ENCODE peak calls at places on chromosome 2, in seven cellular contexts. W, O, D, X, F, H and K are unnamed samples.

GRCh38 chr2:25354116-25354515 is 12.4 kb upstream of the DNMT3A start:
- DNase-seq in W (no peak), O (no peak), D (no peak), X (no peak), F (no peak), H (no peak), K (no peak)

GRCh38 chr2:213150315-213150951 is 979 bp downstream of the IKZF2 start:
- DNase-seq in W (no peak), O (no peak), D (no peak), X (no peak), F (no peak), H (no peak), K (no peak)

GRCh38 chr2:234165421-234165820 is 114.9 kb downstream of the SPP2 start:
- DNase-seq in W (no peak), O (no peak), D (no peak), X (no peak), F (peak), H (no peak), K (no peak)

GRCh38 chr2:237591379-237591881 is 896 bp upstream of the RAB17 start:
- DNase-seq in W (no peak), O (no peak), D (no peak), X (no peak), F (no peak), H (no peak), K (no peak)

GRCh38 chr2:111883661-111884591 is at the start of gene ANAPC1:
- DNase-seq in W (peak), O (no peak), D (peak), X (peak), F (peak), H (peak), K (peak)

GRCh38 chr2:201194097-201194496 is 11.2 kb downstream of the CASP10 start:
- DNase-seq in W (no peak), O (no peak), D (peak), X (no peak), F (no peak), H (peak), K (no peak)

GRCh38 chr2:6960659-6961058 is 43.4 kb downstream of the RNF144A start:
- DNase-seq in W (no peak), O (no peak), D (no peak), X (no peak), F (no peak), H (no peak), K (no peak)

GRCh38 chr2:168210898-168211570 is 36.4 kb downstream of the STK39 start:
- DNase-seq in W (peak), O (no peak), D (no peak), X (no peak), F (no peak), H (no peak), K (no peak)

GRCh38 chr2:5373200-5373599 is 319.0 kb upstream of the SOX11 start:
- DNase-seq in W (no peak), O (peak), D (no peak), X (peak), F (peak), H (no peak), K (no peak)

GRCh38 chr2:12921321-12921720 is 204.6 kb downstream of the TRIB2 start:
- DNase-seq in W (no peak), O (no peak), D (no peak), X (no peak), F (no peak), H (no peak), K (no peak)

GRCh38 chr2:236947294-236947693 is 138.4 kb upstream of the COPS8 start:
- DNase-seq in W (no peak), O (no peak), D (no peak), X (no peak), F (no peak), H (no peak), K (no peak)

GRCh38 chr2:25065768-25066167 is 23.9 kb downstream of the EFR3B start:
- DNase-seq in W (no peak), O (no peak), D (no peak), X (no peak), F (no peak), H (no peak), K (no peak)

GRCh38 chr2:240051697-240052096 is 1.6 kb downstream of the OR6B3 start:
- DNase-seq in W (peak), O (no peak), D (no peak), X (no peak), F (no peak), H (no peak), K (no peak)

GRCh38 chr2:53235836-53236582 is 531.6 kb upstream of the CHAC2 start:
- DNase-seq in W (no peak), O (no peak), D (no peak), X (no peak), F (no peak), H (no peak), K (no peak)

GRCh38 chr2:216446343-216446742 is 34.1 kb downstream of the SMARCAL1 start:
- DNase-seq in W (no peak), O (no peak), D (no peak), X (no peak), F (no peak), H (no peak), K (no peak)

GRCh38 chr2:189312211-189312610 is 129.1 kb upstream of the WDR75 start:
- DNase-seq in W (no peak), O (no peak), D (no peak), X (no peak), F (no peak), H (no peak), K (no peak)

GRCh38 chr2:230711224-230711623 is 1.4 kb upstream of the CAB39 start:
- DNase-seq in W (no peak), O (no peak), D (no peak), X (no peak), F (no peak), H (no peak), K (no peak)

GRCh38 chr2:177239934-177240600 is 24.5 kb downstream of the NFE2L2 start:
- DNase-seq in W (no peak), O (no peak), D (no peak), X (no peak), F (no peak), H (peak), K (no peak)

GRCh38 chr2:77566582-77566981 is 44.4 kb upstream of the LRRTM4 start:
- DNase-seq in W (peak), O (no peak), D (no peak), X (no peak), F (no peak), H (no peak), K (no peak)

GRCh38 chr2:71720596-71721361 is 267.4 kb downstream of the DYSF start:
- DNase-seq in W (peak), O (no peak), D (no peak), X (no peak), F (no peak), H (no peak), K (no peak)

GRCh38 chr2:150911766-150912280 is 349.8 kb downstream of the RBM43 start:
- DNase-seq in W (peak), O (no peak), D (no peak), X (no peak), F (no peak), H (no peak), K (no peak)

GRCh38 chr2:49988816-49989215 is 834.5 kb upstream of the FSHR start:
- DNase-seq in W (no peak), O (no peak), D (no peak), X (no peak), F (no peak), H (no peak), K (no peak)

GRCh38 chr2:119106301-119106897 is 52.2 kb downstream of the C1QL2 start:
- DNase-seq in W (peak), O (no peak), D (no peak), X (peak), F (no peak), H (no peak), K (no peak)

GRCh38 chr2:150620860-150621259 is 133.4 kb upstream of the RND3 start:
- DNase-seq in W (no peak), O (no peak), D (no peak), X (no peak), F (no peak), H (no peak), K (no peak)

GRCh38 chr2:24456610-24457556 is 34.2 kb upstream of the NCOA1 start:
- DNase-seq in W (no peak), O (no peak), D (no peak), X (peak), F (no peak), H (no peak), K (no peak)

GRCh38 chr2:206084468-206084869 is 1.5 kb downstream of the INO80D start:
- DNase-seq in W (peak), O (no peak), D (no peak), X (peak), F (peak), H (no peak), K (no peak)

GRCh38 chr2:70946832-70947442 is 11.2 kb downstream of the ATP6V1B1 start:
- DNase-seq in W (peak), O (no peak), D (no peak), X (peak), F (peak), H (no peak), K (no peak)

GRCh38 chr2:120766758-120767351 is 31.2 kb downstream of the GLI2 start:
- DNase-seq in W (no peak), O (no peak), D (no peak), X (no peak), F (no peak), H (no peak), K (no peak)

GRCh38 chr2:219553168-219553417 is 9.3 kb downstream of the TMEM198 start:
- DNase-seq in W (no peak), O (no peak), D (no peak), X (no peak), F (no peak), H (no peak), K (no peak)

GRCh38 chr2:42791606-42792005 is 777 bp downstream of the HAAO start:
- DNase-seq in W (no peak), O (no peak), D (no peak), X (no peak), F (no peak), H (no peak), K (no peak)

GRCh38 chr2:240895656-240896388 is at the start of gene MAB21L4:
- DNase-seq in W (peak), O (peak), D (no peak), X (no peak), F (no peak), H (no peak), K (no peak)

GRCh38 chr2:106085441-106085911 is 108.6 kb downstream of the UXS1 start:
- DNase-seq in W (peak), O (no peak), D (no peak), X (no peak), F (no peak), H (no peak), K (no peak)

GRCh38 chr2:216556202-216556601 is 57.6 kb downstream of the RPL37A start:
- DNase-seq in W (no peak), O (no peak), D (no peak), X (no peak), F (no peak), H (no peak), K (no peak)

GRCh38 chr2:202909394-202910192 is 1.9 kb downstream of the WDR12 start:
- DNase-seq in W (no peak), O (no peak), D (no peak), X (no peak), F (no peak), H (no peak), K (no peak)

GRCh38 chr2:143192085-143192484 is 62.9 kb downstream of the ARHGAP15 start:
- DNase-seq in W (no peak), O (no peak), D (no peak), X (no peak), F (no peak), H (no peak), K (no peak)

GRCh38 chr2:209663149-209663548 is 108.5 kb upstream of the UNC80 start:
- DNase-seq in W (no peak), O (no peak), D (no peak), X (no peak), F (peak), H (no peak), K (no peak)

GRCh38 chr2:138689705-138690104 is 90.5 kb downstream of the NXPH2 start:
- DNase-seq in W (no peak), O (no peak), D (no peak), X (no peak), F (no peak), H (no peak), K (no peak)

GRCh38 chr2:10566021-10566420 is 117.9 kb upstream of the ODC1 start:
- DNase-seq in W (no peak), O (no peak), D (no peak), X (no peak), F (no peak), H (no peak), K (no peak)
- TF ChIP-seq POLR2AphosphoS5 in W (no peak), O (no peak), D (no peak), X (no peak), F (no peak), H (no peak), K (no peak)

GRCh38 chr2:113961000-113961399 is 71.1 kb downstream of the ACTR3 start:
- DNase-seq in W (no peak), O (no peak), D (no peak), X (no peak), F (no peak), H (no peak), K (no peak)

GRCh38 chr2:113963965-113964364 is 74.1 kb downstream of the ACTR3 start:
- DNase-seq in W (no peak), O (no peak), D (no peak), X (no peak), F (no peak), H (no peak), K (no peak)

GRCh38 chr2:113965228-113965627 is 75.3 kb downstream of the ACTR3 start:
- DNase-seq in W (no peak), O (no peak), D (no peak), X (no peak), F (no peak), H (no peak), K (no peak)

GRCh38 chr2:113964436-113964835 is 74.5 kb downstream of the ACTR3 start:
- DNase-seq in W (no peak), O (no peak), D (no peak), X (no peak), F (no peak), H (no peak), K (no peak)

GRCh38 chr2:113962692-113963480 is 73.0 kb downstream of the ACTR3 start:
- DNase-seq in W (no peak), O (no peak), D (no peak), X (no peak), F (no peak), H (no peak), K (no peak)
- TF ChIP-seq TAF1 in W (no peak), O (no peak), D (no peak), X (no peak), F (no peak), H (no peak), K (no peak)

DNA sequence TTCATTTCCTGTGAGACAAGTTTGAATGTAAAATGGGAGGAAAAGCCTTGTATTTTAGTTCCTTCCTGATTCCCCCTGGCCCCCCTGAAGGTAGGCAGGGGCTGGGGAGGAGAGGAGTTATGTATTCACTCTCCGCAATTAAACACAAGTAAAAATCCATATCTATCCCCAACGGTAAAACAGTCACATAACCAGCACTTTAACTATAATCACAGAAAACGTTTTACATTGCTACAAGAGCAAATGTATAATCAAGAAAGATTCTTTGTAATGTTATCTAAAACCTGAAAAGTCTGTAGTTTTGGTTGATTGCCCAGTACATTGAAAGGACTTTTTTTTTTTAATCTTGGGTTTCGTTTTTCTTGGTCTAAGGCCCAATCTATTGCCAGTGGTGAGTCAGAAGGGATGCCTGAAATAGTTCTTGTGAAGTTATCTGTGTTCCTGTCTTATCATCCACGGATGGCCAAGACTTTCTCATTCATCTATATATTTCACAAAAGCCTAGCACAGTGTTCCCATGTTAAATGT is 34.5 kb upstream of the CCNYL1 start:
- DNase-seq in W (peak), O (no peak), D (no peak), X (no peak), F (no peak), H (no peak), K (no peak)
- TF ChIP-seq POLR2AphosphoS5 in W (no peak), O (no peak), D (no peak), X (no peak), F (peak), H (no peak), K (no peak)

DNA sequence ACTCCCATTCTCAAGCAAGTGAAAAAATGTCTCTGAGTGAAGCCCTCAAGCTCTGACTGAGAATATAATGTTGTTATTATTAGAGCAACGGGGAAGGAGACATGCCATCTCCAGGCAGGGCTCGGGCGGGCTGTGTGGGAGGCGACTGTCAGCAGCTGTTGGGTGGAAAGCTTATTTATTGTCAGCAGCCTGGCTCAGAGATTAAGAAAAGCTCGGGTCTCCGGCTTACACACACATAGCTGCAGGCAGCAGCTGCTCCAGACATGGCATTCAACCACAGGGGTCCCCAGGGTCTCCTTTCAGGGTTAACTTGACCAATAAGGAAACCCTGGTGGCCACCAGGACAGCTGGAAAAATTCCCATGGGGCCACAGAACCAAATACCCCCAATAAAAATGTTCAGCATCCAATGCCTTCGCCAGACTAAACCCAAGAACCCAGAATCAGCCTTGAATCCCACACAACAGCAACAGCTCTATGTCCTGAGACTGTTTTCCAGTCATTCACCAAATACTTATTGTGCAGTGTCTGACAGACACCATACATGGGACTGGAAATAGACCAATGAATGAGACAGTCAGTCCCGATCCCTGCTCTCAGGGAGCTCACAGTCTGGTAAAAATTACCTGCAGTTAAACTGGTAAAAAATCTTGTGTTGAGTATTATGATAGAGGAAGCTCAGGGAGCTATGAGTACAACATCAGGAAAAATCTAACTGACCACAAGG is 70.5 kb upstream of the RTN4 start:
- DNase-seq in W (no peak), O (no peak), D (no peak), X (peak), F (no peak), H (no peak), K (no peak)
- TF ChIP-seq TAF1 in W (no peak), O (no peak), D (no peak), X (peak), F (no peak), H (no peak), K (no peak)

DNA sequence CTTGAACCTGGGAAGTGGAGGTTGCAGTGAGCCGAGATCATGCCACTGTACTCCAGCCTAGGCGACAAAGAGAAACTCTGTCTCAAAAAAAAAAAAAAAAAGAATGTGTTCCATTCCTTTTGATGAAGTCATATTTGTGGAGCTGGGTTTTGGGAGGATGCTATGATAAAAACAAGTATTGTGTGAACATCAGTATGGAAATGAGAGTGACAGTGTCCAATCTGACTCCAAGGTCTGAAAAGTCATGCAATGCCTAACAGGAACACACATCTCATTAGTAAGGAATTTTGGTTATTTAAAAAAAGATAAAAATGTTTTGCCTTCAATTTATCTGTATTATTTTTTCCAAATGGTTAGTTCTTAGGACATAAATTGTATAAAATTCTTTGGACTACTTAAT is 11.8 kb downstream of the GCFC2 start:
- DNase-seq in W (peak), O (no peak), D (no peak), X (no peak), F (no peak), H (no peak), K (no peak)
- TF ChIP-seq POLR2AphosphoS5 in W (no peak), O (no peak), D (no peak), X (no peak), F (no peak), H (no peak), K (no peak)

DNA sequence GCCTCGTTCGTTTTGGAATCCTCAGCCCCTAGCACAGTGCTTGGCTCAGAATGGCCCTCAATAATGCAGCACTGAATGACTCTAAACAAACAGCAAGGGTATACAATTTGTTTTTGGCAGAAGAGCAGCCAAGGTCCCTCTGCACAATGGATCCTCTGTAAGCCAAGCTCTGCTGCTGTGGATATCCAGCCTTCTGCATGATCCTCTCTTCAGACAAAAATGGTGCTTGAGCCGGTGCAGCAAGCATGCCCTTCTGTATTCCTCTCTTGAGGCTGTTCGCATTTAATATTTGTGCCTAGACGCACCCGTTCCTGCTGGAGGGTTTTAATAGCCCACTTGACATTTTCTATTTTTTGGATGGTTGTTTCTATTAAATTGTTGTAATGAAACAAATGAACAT is 357.2 kb downstream of the TSN start:
- DNase-seq in W (no peak), O (no peak), D (no peak), X (no peak), F (no peak), H (no peak), K (no peak)
- TF ChIP-seq TAF1 in W (no peak), O (no peak), D (no peak), X (no peak), F (no peak), H (no peak), K (no peak)

DNA sequence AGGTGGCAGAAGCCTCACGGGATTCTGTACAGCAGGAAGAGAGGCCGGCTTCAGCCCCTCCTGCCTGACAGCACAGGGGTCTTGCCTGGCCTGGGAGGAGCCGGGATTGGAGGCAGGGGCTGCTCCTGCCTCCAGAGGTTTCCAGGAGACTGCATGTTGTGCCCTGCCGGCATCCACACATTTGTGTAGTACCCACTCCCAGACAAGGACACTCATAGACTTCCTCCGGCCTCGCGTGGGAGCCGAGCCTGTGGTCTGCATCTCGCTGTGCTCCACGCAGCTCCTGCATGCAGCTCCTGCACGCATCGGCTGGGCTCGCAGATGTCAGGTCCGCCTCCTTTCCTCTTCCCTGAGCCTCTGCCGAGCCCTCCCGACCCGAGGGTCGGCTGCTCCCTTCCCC is 34.7 kb downstream of the TPO start:
- DNase-seq in W (no peak), O (no peak), D (no peak), X (no peak), F (peak), H (no peak), K (no peak)
- TF ChIP-seq POLR2AphosphoS5 in W (no peak), O (no peak), D (no peak), X (no peak), F (no peak), H (no peak), K (no peak)

GRCh38 chr2:45823723-45824206 is 172.3 kb downstream of the PRKCE start:
- DNase-seq in W (no peak), O (no peak), D (no peak), X (no peak), F (peak), H (no peak), K (no peak)
- TF ChIP-seq TAF1 in W (no peak), O (no peak), D (no peak), X (no peak), F (no peak), H (no peak), K (no peak)

GRCh38 chr2:176081451-176081992 is 2.2 kb downstream of the EVX2 start:
- DNase-seq in W (no peak), O (no peak), D (no peak), X (no peak), F (no peak), H (no peak), K (no peak)
- TF ChIP-seq POLR2AphosphoS5 in W (no peak), O (no peak), D (no peak), X (no peak), F (no peak), H (no peak), K (no peak)